ENCODE peak calls at places on chromosomes 16 and 17, in eight cellular contexts. I is HS-27A; C is lung; X is fibroblast of lung; W is neural progenitor cell; H is stimulated activated CD8-positive, alpha-beta memory T cell treated with anti-CD3 and anti-CD28 coated beads, Interleukin-12 subunit alpha, Interleukin-12 subunit beta, amount 100 ng/mL, for 4 hours; Q is cardiac septum; R is T47D. A is an unnamed sample.
A peak's percentile ranks its signal among the peaks of the same experiment; 100 is the strongest.

GRCh38 chr17:8707591-8708453 is 36.8 kb downstream of the CCDC42 start:
- DNase-seq in C (no peak), X (no peak), I (no peak), H (no peak), Q (no peak), W (no peak), R (no peak), A (no peak)

GRCh38 chr17:62910277-62910676 is 55.8 kb upstream of the TANC2 start:
- DNase-seq in W (peak; percentile 49), H (no peak), C (peak; percentile 22), R (no peak), X (no peak), I (no peak), Q (no peak), A (no peak)

GRCh38 chr17:78133971-78134898 is 3.7 kb downstream of the TMC8 start:
- DNase-seq in C (peak; percentile 59), Q (no peak), X (peak; percentile 37), I (no peak), R (peak; percentile 89), H (no peak), W (peak; percentile 87), A (no peak)

GRCh38 chr17:79005063-79005861 is 4.3 kb downstream of the CANT1 start:
- DNase-seq in I (no peak), W (no peak), Q (peak; percentile 70), C (peak; percentile 59), X (no peak), R (peak; percentile 97), H (no peak), A (no peak)

GRCh38 chr17:75250009-75250471 is 11.4 kb downstream of the GGA3 start:
- DNase-seq in H (peak; percentile 64), C (no peak), X (no peak), R (no peak), I (no peak), W (no peak), Q (no peak), A (no peak)

GRCh38 chr16:610513-611381 is 20.0 kb upstream of the WFIKKN1 start:
- DNase-seq in I (no peak), C (peak; percentile 72), W (peak; percentile 71), Q (no peak), X (no peak), R (no peak), H (peak; percentile 23), A (no peak)

GRCh38 chr16:27214084-27214961 is 11.0 kb downstream of the KDM8 start:
- DNase-seq in H (no peak), C (no peak), X (no peak), Q (no peak), W (no peak), R (no peak), I (no peak), A (no peak)

GRCh38 chr16:3152022-3152272 is 17.1 kb downstream of the ZNF213 start:
- DNase-seq in X (no peak), R (no peak), Q (no peak), H (no peak), C (no peak), W (no peak), I (no peak), A (no peak)

GRCh38 chr16:48117217-48118105 is 38.3 kb downstream of the ABCC12 start:
- DNase-seq in H (peak; percentile 4), W (peak; percentile 89), C (peak; percentile 41), I (no peak), Q (no peak), R (peak; percentile 61), X (peak; percentile 47), A (peak; percentile 30)

GRCh38 chr16:24984903-24985675 is 30.1 kb downstream of the ARHGAP17 start:
- DNase-seq in R (no peak), X (no peak), I (no peak), W (no peak), Q (no peak), H (no peak), C (no peak), A (no peak)

GRCh38 chr17:47705536-47706481 is 11.8 kb downstream of the TBKBP1 start:
- DNase-seq in H (no peak), C (no peak), Q (no peak), I (no peak), X (no peak), R (no peak), W (no peak), A (no peak)

GRCh38 chr16:63745456-63745855 is 1376.4 kb downstream of the CDH11 start:
- DNase-seq in R (no peak), X (no peak), H (no peak), C (no peak), I (no peak), Q (no peak), W (no peak), A (no peak)

GRCh38 chr17:67322039-67322787 is 44.2 kb downstream of the PSMD12 start:
- DNase-seq in W (peak; percentile 81), R (peak; percentile 90), H (no peak), C (no peak), X (no peak), I (no peak), Q (peak; percentile 15), A (no peak)

GRCh38 chr17:46868689-46869187 is 17.4 kb downstream of the WNT9B start:
- DNase-seq in Q (no peak), C (no peak), H (no peak), R (no peak), I (no peak), X (peak; percentile 4), W (no peak), A (no peak)

GRCh38 chr16:28057949-28058348 is 5.6 kb downstream of the GSG1L start:
- DNase-seq in I (no peak), X (no peak), Q (no peak), H (no peak), C (no peak), R (no peak), W (no peak), A (no peak)

GRCh38 chr17:62616993-62617893 is 10.2 kb upstream of the MRC2 start:
- DNase-seq in W (peak; percentile 81), R (no peak), X (peak; percentile 62), C (no peak), I (no peak), H (no peak), Q (no peak), A (no peak)

GRCh38 chr17:4161179-4161559 is 18.2 kb downstream of the CYB5D2 start:
- DNase-seq in R (no peak), I (peak; percentile 9), H (no peak), W (no peak), C (peak; percentile 40), Q (no peak), X (peak; percentile 89), A (peak; percentile 96)

GRCh38 chr17:74280093-74280513 is 6.1 kb downstream of the DNAI2 start:
- DNase-seq in I (no peak), W (no peak), Q (no peak), C (no peak), R (no peak), H (peak; percentile 31), X (no peak), A (no peak)

GRCh38 chr17:16106161-16106891 is 106.7 kb downstream of the TTC19 start:
- DNase-seq in X (peak; percentile 88), C (no peak), I (no peak), W (no peak), Q (no peak), R (peak; percentile 0), H (no peak), A (peak; percentile 54)

GRCh38 chr17:42679001-42679491 is 2.3 kb upstream of the PLEKHH3 start:
- DNase-seq in X (peak; percentile 36), C (peak; percentile 66), W (peak; percentile 63), I (no peak), Q (no peak), R (peak; percentile 66), H (no peak), A (peak; percentile 53)